ENCODE peak calls at places on chromosomes 6 and 20, in four cellular contexts. One of them, this sample, is unnamed.

GRCh38 chr6:75157336-75157735 is 48.5 kb downstream of the COL12A1 start:
- DNase-seq in CD8-positive, alpha-beta T cell: no peak
- DNase-seq in endothelial cell: no peak
- DNase-seq in adrenal gland: no peak
- DNase-seq in this sample: no peak

GRCh38 chr6:136230219-136230980 is 19.7 kb downstream of the MTFR2 start:
- DNase-seq in adrenal gland: no peak
- DNase-seq in endothelial cell: no peak
- DNase-seq in CD8-positive, alpha-beta T cell: no peak
- DNase-seq in this sample: no peak

GRCh38 chr6:41055149-41055548 is 2.1 kb downstream of the APOBEC2 start:
- DNase-seq in adrenal gland: no peak
- DNase-seq in CD8-positive, alpha-beta T cell: no peak
- DNase-seq in endothelial cell: no peak
- DNase-seq in this sample: no peak

GRCh38 chr20:32440758-32441078 is 82.6 kb downstream of the ASXL1 start:
- DNase-seq in CD8-positive, alpha-beta T cell: no peak
- DNase-seq in endothelial cell: no peak
- DNase-seq in adrenal gland: no peak
- DNase-seq in this sample: no peak

GRCh38 chr6:52538252-52538905 is 38.5 kb downstream of the TRAM2 start:
- DNase-seq in adrenal gland: no peak
- DNase-seq in CD8-positive, alpha-beta T cell: no peak
- DNase-seq in endothelial cell: no peak
- DNase-seq in this sample: no peak

GRCh38 chr6:161748535-161749386 is 474.9 kb upstream of the AGPAT4 start:
- DNase-seq in endothelial cell: peak; percentile 85
- DNase-seq in adrenal gland: peak; percentile 45
- DNase-seq in CD8-positive, alpha-beta T cell: no peak
- DNase-seq in this sample: peak; percentile 96

GRCh38 chr6:20338160-20338559 is 63.5 kb upstream of the E2F3 start:
- DNase-seq in endothelial cell: no peak
- DNase-seq in CD8-positive, alpha-beta T cell: no peak
- DNase-seq in adrenal gland: no peak
- DNase-seq in this sample: no peak

GRCh38 chr6:93786474-93787330 is 367.3 kb upstream of the EPHA7 start:
- DNase-seq in endothelial cell: peak; percentile 21
- DNase-seq in adrenal gland: no peak
- DNase-seq in CD8-positive, alpha-beta T cell: no peak
- DNase-seq in this sample: peak; percentile 96

GRCh38 chr6:123940551-123940950 is 136.9 kb downstream of the NKAIN2 start:
- DNase-seq in adrenal gland: no peak
- DNase-seq in CD8-positive, alpha-beta T cell: no peak
- DNase-seq in endothelial cell: no peak
- DNase-seq in this sample: no peak

GRCh38 chr6:43076093-43076927 is at the start of gene PTK7:
- DNase-seq in endothelial cell: peak; percentile 87
- DNase-seq in adrenal gland: no peak
- DNase-seq in CD8-positive, alpha-beta T cell: no peak
- DNase-seq in this sample: peak; percentile 97

GRCh38 chr20:55974491-55975202 is 30.7 kb downstream of the CBLN4 start:
- DNase-seq in endothelial cell: no peak
- DNase-seq in adrenal gland: no peak
- DNase-seq in CD8-positive, alpha-beta T cell: no peak
- DNase-seq in this sample: no peak

GRCh38 chr6:157198425-157199279 is 124.7 kb downstream of the TMEM242 start:
- DNase-seq in CD8-positive, alpha-beta T cell: no peak
- DNase-seq in adrenal gland: peak; percentile 76
- DNase-seq in endothelial cell: no peak
- DNase-seq in this sample: no peak

GRCh38 chr20:56631318-56631989 is 2.3 kb downstream of the TFAP2C start:
- DNase-seq in CD8-positive, alpha-beta T cell: no peak
- DNase-seq in endothelial cell: peak; percentile 22
- DNase-seq in adrenal gland: no peak
- DNase-seq in this sample: peak; percentile 46

GRCh38 chr20:46063652-46064054 is 26.1 kb downstream of the NCOA5 start:
- DNase-seq in CD8-positive, alpha-beta T cell: no peak
- DNase-seq in endothelial cell: no peak
- DNase-seq in adrenal gland: no peak
- DNase-seq in this sample: no peak

GRCh38 chr6:24640166-24640565 is 5.8 kb downstream of the KIAA0319 start:
- DNase-seq in endothelial cell: no peak
- DNase-seq in adrenal gland: no peak
- DNase-seq in CD8-positive, alpha-beta T cell: no peak
- DNase-seq in this sample: no peak

GRCh38 chr6:4615891-4616290 is 160.3 kb upstream of the CDYL start:
- DNase-seq in adrenal gland: no peak
- DNase-seq in endothelial cell: no peak
- DNase-seq in CD8-positive, alpha-beta T cell: no peak
- DNase-seq in this sample: no peak

GRCh38 chr6:169723991-169724553 is at the start of gene PHF10:
- DNase-seq in adrenal gland: peak; percentile 24
- DNase-seq in endothelial cell: peak; percentile 44
- DNase-seq in CD8-positive, alpha-beta T cell: peak; percentile 9
- DNase-seq in this sample: peak; percentile 61

DNA sequence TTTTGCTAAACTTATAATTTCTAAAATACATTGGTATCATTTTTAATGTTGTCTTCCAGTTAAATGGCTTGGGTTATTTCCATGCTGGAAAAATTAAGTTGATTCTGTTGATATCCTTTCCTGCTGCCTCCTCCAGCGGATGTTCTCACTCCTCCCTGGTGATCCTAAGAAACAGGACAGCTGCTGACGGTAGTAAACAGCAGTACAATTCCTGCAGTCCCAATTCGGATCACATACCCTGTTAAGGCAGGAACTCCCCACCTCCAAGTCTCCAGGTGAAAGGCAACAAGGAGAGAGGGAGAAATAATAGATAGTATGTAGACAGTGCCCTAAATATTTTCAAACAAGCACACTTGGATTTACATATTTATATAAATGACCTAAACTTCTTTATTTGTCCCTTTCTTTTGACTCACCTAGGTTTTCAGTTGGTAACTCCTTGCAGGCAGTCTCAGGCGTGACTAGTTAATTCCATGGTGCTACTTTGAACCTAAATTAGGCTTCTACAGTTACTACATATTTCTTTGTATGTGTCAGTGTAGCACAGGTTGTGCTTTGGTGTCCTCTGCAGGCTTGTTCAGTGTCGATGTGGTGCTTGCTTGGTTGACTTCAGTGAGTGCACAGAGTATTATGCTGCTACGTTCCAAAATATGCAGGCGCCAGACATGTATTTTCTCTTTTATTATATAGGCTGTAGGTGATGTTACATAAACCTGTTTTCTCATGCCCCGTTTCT is 126.0 kb downstream of the ADGRB3 start:
- DNase-seq in endothelial cell: no peak
- DNase-seq in adrenal gland: no peak
- DNase-seq in CD8-positive, alpha-beta T cell: no peak
- DNase-seq in this sample: no peak
- TF ChIP-seq CTCF in endothelial cell: no peak
- TF ChIP-seq CTCF in adrenal gland: no peak
- TF ChIP-seq CTCF in CD8-positive, alpha-beta T cell: no peak
- TF ChIP-seq CTCF in this sample: peak; percentile 20

DNA sequence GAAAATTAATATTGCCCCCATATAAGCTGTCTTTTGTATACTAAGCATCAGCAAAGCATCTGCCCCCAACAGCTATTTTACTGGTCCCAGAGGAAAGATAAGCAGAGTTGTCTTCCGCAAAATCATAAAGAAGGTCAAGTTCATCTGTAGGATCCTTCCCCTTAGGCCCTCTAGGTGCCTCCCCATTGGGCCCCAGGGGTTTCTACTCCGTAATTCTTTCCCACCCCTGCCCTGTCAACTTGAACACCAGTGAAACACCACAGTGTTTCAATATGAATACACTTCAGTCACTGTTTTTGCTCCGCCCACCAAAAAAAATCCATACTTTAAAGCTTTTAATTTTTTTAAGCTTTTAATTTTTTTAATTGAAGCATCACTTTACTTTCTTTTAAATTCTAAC is 159.2 kb downstream of the ATXN1 start:
- DNase-seq in adrenal gland: no peak
- DNase-seq in endothelial cell: no peak
- DNase-seq in CD8-positive, alpha-beta T cell: no peak
- DNase-seq in this sample: no peak
- TF ChIP-seq CTCF in adrenal gland: no peak
- TF ChIP-seq CTCF in endothelial cell: no peak
- TF ChIP-seq CTCF in CD8-positive, alpha-beta T cell: no peak
- TF ChIP-seq CTCF in this sample: no peak

GRCh38 chr20:41340327-41341055 is at the start of gene LPIN3:
- DNase-seq in CD8-positive, alpha-beta T cell: no peak
- DNase-seq in adrenal gland: peak; percentile 92
- DNase-seq in endothelial cell: peak; percentile 90
- DNase-seq in this sample: peak; percentile 94
- TF ChIP-seq CTCF in CD8-positive, alpha-beta T cell: peak; percentile 19
- TF ChIP-seq CTCF in adrenal gland: no peak
- TF ChIP-seq CTCF in endothelial cell: peak; percentile 62
- TF ChIP-seq CTCF in this sample: no peak

DNA sequence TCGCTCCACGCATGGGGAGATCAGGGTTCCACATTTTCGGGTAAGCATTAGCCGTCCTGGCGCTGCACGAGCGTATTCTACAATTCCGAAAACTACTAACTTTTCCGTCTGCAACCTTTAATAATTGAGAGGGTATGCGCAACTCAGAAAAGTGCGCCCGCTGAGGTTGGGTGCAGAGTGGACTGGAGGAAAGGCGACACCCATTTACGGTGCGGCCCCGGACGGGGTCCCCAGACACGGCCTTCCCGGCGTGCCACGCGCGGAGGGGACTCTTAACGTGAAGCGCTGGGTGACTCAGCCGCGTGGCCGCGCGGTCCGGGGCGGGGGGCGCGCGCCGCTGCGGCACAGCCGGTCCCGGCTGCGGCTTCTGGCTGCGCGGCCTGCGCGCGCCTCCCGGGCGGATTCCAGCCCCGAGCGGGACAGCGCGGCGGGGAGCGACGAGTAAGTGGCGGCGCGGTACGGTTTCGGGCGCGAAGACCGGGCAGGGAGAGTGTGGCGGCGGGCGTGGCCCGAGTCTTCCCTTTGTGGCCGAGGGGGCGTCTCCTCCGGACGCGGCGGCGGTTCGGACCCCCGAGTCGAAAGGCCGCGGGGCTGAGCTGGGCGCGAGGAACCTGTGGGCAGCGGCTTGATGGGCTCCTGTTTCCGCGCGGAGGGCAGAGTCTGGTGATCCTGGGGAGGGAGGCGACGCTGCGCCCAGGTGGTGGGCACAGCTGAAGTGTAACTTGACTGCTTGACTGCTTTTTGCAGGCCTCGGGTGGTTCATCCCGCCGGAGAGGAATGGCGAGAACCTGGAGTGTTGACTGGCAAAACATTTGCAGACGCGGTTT is at the start of the genes KCTD20 and PXT1:
- DNase-seq in CD8-positive, alpha-beta T cell: peak; percentile 78
- DNase-seq in endothelial cell: peak; percentile 77
- DNase-seq in adrenal gland: peak; percentile 93
- DNase-seq in this sample: peak; percentile 89
- TF ChIP-seq CTCF in CD8-positive, alpha-beta T cell: no peak
- TF ChIP-seq CTCF in endothelial cell: no peak
- TF ChIP-seq CTCF in adrenal gland: peak; percentile 7
- TF ChIP-seq CTCF in this sample: no peak

This sample was measured in GM23338.